ENCODE peak calls at places on chromosomes 11 and 22, in seven cellular contexts. A, E, D, Z, Q, X and B are unnamed samples.

GRCh38 chr11:115941481-115941993 is 437.3 kb upstream of the CADM1 start:
- DNase-seq in Q (no peak), Z (no peak), E (no peak), D (no peak), X (peak), A (no peak), B (no peak)

GRCh38 chr11:35566161-35566560 is 40.7 kb upstream of the PAMR1 start:
- DNase-seq in Z (no peak), X (no peak), E (no peak), D (no peak), Q (no peak), A (no peak), B (no peak)

GRCh38 chr22:41565403-41566054 is 4.7 kb downstream of the CSDC2 start:
- DNase-seq in Z (no peak), X (peak), E (peak), A (no peak), D (no peak), Q (no peak), B (peak)

GRCh38 chr11:3138178-3139085 is 26.7 kb downstream of the OSBPL5 start:
- DNase-seq in E (no peak), Q (no peak), Z (no peak), X (no peak), A (no peak), D (peak), B (peak)

GRCh38 chr22:46734830-46735453 is 3.1 kb downstream of the CERK start:
- DNase-seq in Q (no peak), E (no peak), Z (no peak), A (peak), X (no peak), D (no peak), B (no peak)

GRCh38 chr11:692824-693414 is 2.1 kb downstream of the DEAF1 start:
- DNase-seq in D (no peak), E (no peak), X (no peak), Q (no peak), A (no peak), Z (no peak), B (no peak)

GRCh38 chr11:130848361-130849214 is 67.7 kb downstream of the SNX19 start:
- DNase-seq in X (no peak), D (no peak), E (no peak), Q (no peak), Z (no peak), A (no peak), B (no peak)

GRCh38 chr11:116600930-116601329 is 171.9 kb downstream of the BUD13 start:
- DNase-seq in E (no peak), Z (no peak), A (no peak), D (no peak), Q (no peak), X (no peak), B (peak)

GRCh38 chr11:120747801-120748484 is 236.4 kb downstream of the GRIK4 start:
- DNase-seq in Q (no peak), E (no peak), A (no peak), Z (no peak), X (no peak), D (no peak), B (no peak)